ENCODE peak calls at places on chromosomes 5 and 9, in nine cellular contexts. E, Y, C, V, O, N, H, G and J are unnamed samples.

GRCh38 chr5:143471041-143471509 is 67.6 kb upstream of the NR3C1 start:
- DNase-seq in E (no peak), Y (no peak), C (no peak), V (no peak), O (no peak), N (no peak), H (no peak), G (no peak), J (no peak)

GRCh38 chr9:91572811-91573210 is 149.2 kb upstream of the NFIL3 start:
- DNase-seq in E (no peak), Y (no peak), C (no peak), V (no peak), O (no peak), N (no peak), H (no peak), G (no peak), J (no peak)

GRCh38 chr9:7045361-7045760 is 287.6 kb downstream of the KDM4C start:
- DNase-seq in E (no peak), Y (no peak), C (no peak), V (no peak), O (no peak), N (no peak), H (no peak), G (no peak), J (no peak)

GRCh38 chr5:113330533-113331200 is 104.1 kb downstream of the TSSK1B start:
- DNase-seq in E (no peak), Y (peak), C (no peak), V (no peak), O (no peak), N (no peak), H (no peak), G (no peak), J (no peak)

GRCh38 chr5:9058666-9059065 is 487.2 kb downstream of the SEMA5A start:
- DNase-seq in E (no peak), Y (no peak), C (no peak), V (no peak), O (no peak), N (no peak), H (no peak), G (no peak), J (no peak)

GRCh38 chr9:90432951-90433350 is 209.7 kb downstream of the DIRAS2 start:
- DNase-seq in E (no peak), Y (no peak), C (no peak), V (no peak), O (no peak), N (no peak), H (no peak), G (no peak), J (no peak)

GRCh38 chr9:130199605-130200004 is 27.4 kb downstream of the NCS1 start:
- DNase-seq in E (no peak), Y (peak), C (no peak), V (no peak), O (no peak), N (no peak), H (no peak), G (no peak), J (no peak)

GRCh38 chr9:133200631-133201030 is 8.4 kb downstream of the OBP2B start:
- DNase-seq in E (no peak), Y (no peak), C (no peak), V (no peak), O (no peak), N (no peak), H (no peak), G (no peak), J (no peak)

GRCh38 chr5:57495688-57496087 is 13.1 kb upstream of the ACTBL2 start:
- DNase-seq in E (no peak), Y (no peak), C (no peak), V (no peak), O (no peak), N (no peak), H (no peak), G (no peak), J (no peak)

GRCh38 chr5:33311893-33312292 is 128.9 kb upstream of the TARS1 start:
- DNase-seq in E (no peak), Y (no peak), C (no peak), V (no peak), O (no peak), N (no peak), H (no peak), G (no peak), J (no peak)

GRCh38 chr5:59786271-59786805 is 107.2 kb downstream of the PDE4D start:
- DNase-seq in E (no peak), Y (no peak), C (no peak), V (no peak), O (no peak), N (no peak), H (peak), G (no peak), J (no peak)

GRCh38 chr9:130365323-130365721 is 79.4 kb upstream of the ASS1 start:
- DNase-seq in E (no peak), Y (no peak), C (no peak), V (no peak), O (no peak), N (no peak), H (no peak), G (no peak), J (no peak)

GRCh38 chr5:30368064-30368463 is 825.4 kb upstream of the CDH6 start:
- DNase-seq in E (no peak), Y (no peak), C (no peak), V (no peak), O (no peak), N (no peak), H (no peak), G (no peak), J (no peak)

GRCh38 chr9:1761807-1762206 is 253.3 kb upstream of the SMARCA2 start:
- DNase-seq in E (no peak), Y (no peak), C (no peak), V (no peak), O (no peak), N (no peak), H (no peak), G (no peak), J (no peak)